ENCODE peak calls at places on chromosome 18, in four cellular contexts. S, W, F and M are unnamed samples. For H3K27me3, the result is how much of the 10 kb centered on the place peaks cover.

GRCh38 chr18:63788447-63789096 is 13.4 kb downstream of the SERPINB7 start:
- DNase-seq in W (peak), F (no peak), S (no peak), M (peak)

GRCh38 chr18:468841-469796 is 31.4 kb downstream of the COLEC12 start:
- DNase-seq in F (no peak), W (no peak), S (no peak), M (no peak)

GRCh38 chr18:24600076-24600654 is 139.7 kb downstream of the HRH4 start:
- DNase-seq in S (no peak), F (peak), W (peak), M (peak)

GRCh38 chr18:78138993-78139496 is 840.6 kb upstream of the SALL3 start:
- DNase-seq in S (no peak), F (no peak), W (no peak), M (no peak)

GRCh38 chr18:48264508-48264907 is 144.7 kb downstream of the ZBTB7C start:
- DNase-seq in W (no peak), S (no peak), F (no peak), M (no peak)

GRCh38 chr18:51668101-51668500 is 470.6 kb upstream of the MEX3C start:
- DNase-seq in W (peak), S (no peak), F (peak), M (peak)

GRCh38 chr18:59718108-59719057 is 21.2 kb upstream of the CCBE1 start:
- DNase-seq in F (no peak), W (peak), S (no peak), M (peak)

GRCh38 chr18:56235773-56236115 is 402.6 kb downstream of the TXNL1 start:
- DNase-seq in F (no peak), W (no peak), S (no peak), M (no peak)

GRCh38 chr18:41391616-41392610 is 563.1 kb upstream of the PIK3C3 start:
- DNase-seq in W (peak), F (peak), S (no peak), M (peak)

GRCh38 chr18:57767259-57768050 is 35.7 kb downstream of the ATP8B1 start:
- DNase-seq in W (no peak), F (no peak), S (no peak), M (no peak)

GRCh38 chr18:63881851-63882250 is 5.7 kb upstream of the SERPINB2 start:
- DNase-seq in S (no peak), F (no peak), W (no peak), M (peak)

GRCh38 chr18:47485221-47485797 is 233.8 kb upstream of the SKOR2 start:
- DNase-seq in F (peak), W (no peak), S (no peak), M (no peak)

GRCh38 chr18:3985030-3985429 is 470.1 kb downstream of the DLGAP1 start:
- DNase-seq in S (no peak), F (no peak), W (peak), M (no peak)

GRCh38 chr18:10169064-10169562 is 255.3 kb downstream of the VAPA start:
- DNase-seq in W (peak), F (no peak), S (no peak), M (peak)

GRCh38 chr18:45044787-45045186 is 364.1 kb downstream of the SETBP1 start:
- DNase-seq in W (no peak), S (no peak), F (no peak), M (no peak)

GRCh38 chr18:24837065-24837464 is 376.6 kb downstream of the HRH4 start:
- DNase-seq in W (peak), F (no peak), S (no peak), M (no peak)

GRCh38 chr18:7415081-7415894 is 151.8 kb upstream of the PTPRM start:
- DNase-seq in W (no peak), S (no peak), F (no peak), M (peak)
- H3K27ac ChIP-seq in W (no peak), S (no peak), F (peak), M (no peak)

DNA sequence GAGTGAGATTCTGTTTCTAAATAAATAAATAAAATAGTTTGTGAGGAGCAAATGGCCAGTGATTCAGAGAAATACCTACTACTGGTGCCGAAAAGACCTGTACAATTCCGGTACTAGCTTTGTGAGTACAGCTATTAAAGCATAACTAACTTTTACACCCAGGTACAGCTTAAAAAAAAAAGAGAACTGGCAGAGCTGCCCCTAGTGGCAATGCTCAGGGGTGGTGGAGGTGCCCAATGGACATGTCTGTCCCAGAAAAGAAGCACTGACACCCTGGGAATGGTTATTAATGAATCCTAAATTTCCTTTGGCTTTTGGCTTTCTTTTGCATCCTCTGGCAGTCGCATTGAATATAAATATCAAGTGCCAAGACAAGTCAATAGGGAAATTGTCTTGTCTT is 87.0 kb downstream of the LIPG start:
- DNase-seq in S (no peak), W (no peak), F (no peak), M (no peak)
- TF ChIP-seq CTCF in S (no peak), W (no peak), F (no peak), M (peak)

DNA sequence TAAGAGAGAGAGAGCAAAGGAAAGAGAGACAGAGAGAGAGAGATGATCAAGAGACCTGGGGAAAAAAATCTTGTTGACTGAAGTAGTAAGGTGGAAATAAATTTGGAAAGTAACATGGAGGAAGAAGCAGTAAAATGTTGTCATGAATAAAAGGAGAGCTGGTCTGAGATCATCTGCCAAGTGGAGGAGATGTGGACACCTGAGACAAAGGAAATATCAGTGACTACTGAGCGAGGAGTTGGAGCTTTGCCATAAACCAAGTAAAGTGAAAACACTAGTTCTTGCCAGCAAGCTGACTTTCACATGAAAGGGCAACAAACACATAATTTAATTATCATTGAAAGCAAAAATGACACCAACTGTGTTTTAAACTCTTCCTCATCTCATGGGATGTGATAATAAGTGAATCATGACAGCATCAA is 49.0 kb upstream of the DSG1 start:
- DNase-seq in W (no peak), S (no peak), F (no peak), M (no peak)
- H3K27me3 ChIP-seq in W (under half), S (under half), F (under half), M (under half)

GRCh38 chr18:55111271-55111670 is 152.0 kb upstream of the CCDC68 start:
- DNase-seq in F (no peak), S (no peak), W (no peak), M (no peak)

GRCh38 chr18:55106466-55106865 is 147.2 kb upstream of the CCDC68 start:
- DNase-seq in W (no peak), S (no peak), F (no peak), M (no peak)

GRCh38 chr18:55106906-55107305 is 147.6 kb upstream of the CCDC68 start:
- DNase-seq in W (no peak), F (no peak), S (no peak), M (no peak)

GRCh38 chr18:55110436-55110835 is 151.2 kb upstream of the CCDC68 start:
- DNase-seq in S (no peak), F (peak), W (no peak), M (peak)

GRCh38 chr18:55109818-55110414 is 150.7 kb upstream of the CCDC68 start:
- DNase-seq in W (no peak), F (peak), S (no peak), M (no peak)
- H3K27ac ChIP-seq in W (no peak), F (peak), S (no peak), M (no peak)